ENCODE peak calls at places on chromosome 2, in eight cellular contexts. Z, B, E, X, K, T, H and S are unnamed samples.
A peak's percentile ranks its signal among the peaks of the same experiment; 100 is the strongest.

GRCh38 chr2:204022550-204022949 is 86.0 kb downstream of the ICOS start:
- DNase-seq in B (no peak), X (no peak), H (no peak), E (no peak), T (no peak), K (no peak), Z (no peak), S (no peak)

GRCh38 chr2:48249093-48249492 is 280.9 kb upstream of the STON1 start:
- DNase-seq in B (peak; percentile 22), X (no peak), E (no peak), T (peak; percentile 77), K (peak; percentile 68), Z (no peak), H (no peak), S (no peak)

GRCh38 chr2:101114815-101115214 is 36.4 kb downstream of the TBC1D8 start:
- DNase-seq in H (no peak), E (no peak), T (no peak), X (peak; percentile 65), B (no peak), K (no peak), Z (no peak), S (peak; percentile 8)

GRCh38 chr2:1339757-1340515 is 73.3 kb upstream of the TPO start:
- DNase-seq in H (no peak), Z (no peak), E (no peak), T (no peak), K (no peak), X (no peak), B (no peak), S (no peak)

GRCh38 chr2:21021430-21021829 is 22.4 kb downstream of the APOB start:
- DNase-seq in B (no peak), T (no peak), H (no peak), K (no peak), X (no peak), E (no peak), Z (no peak), S (no peak)

GRCh38 chr2:121150713-121151112 is 134.3 kb downstream of the TFCP2L1 start:
- DNase-seq in E (no peak), X (no peak), B (no peak), H (no peak), Z (no peak), K (no peak), T (no peak), S (no peak)

GRCh38 chr2:20637147-20637546 is 13.8 kb downstream of the HS1BP3 start:
- DNase-seq in K (no peak), T (no peak), E (peak; percentile 66), Z (no peak), H (no peak), B (no peak), X (no peak), S (no peak)

GRCh38 chr2:68653538-68653982 is 10.2 kb downstream of the PROKR1 start:
- DNase-seq in E (no peak), X (no peak), B (peak; percentile 76), T (peak; percentile 85), K (peak; percentile 90), Z (no peak), H (peak; percentile 15), S (no peak)

GRCh38 chr2:56217106-56217505 is 33.3 kb downstream of the CCDC85A start:
- DNase-seq in B (no peak), X (no peak), T (no peak), H (no peak), Z (no peak), K (no peak), E (no peak), S (no peak)

GRCh38 chr2:65800998-65801397 is 368.6 kb upstream of the SPRED2 start:
- DNase-seq in K (no peak), E (no peak), H (no peak), T (peak; percentile 23), B (peak; percentile 36), X (no peak), Z (no peak), S (no peak)

GRCh38 chr2:181552808-181553207 is 95.6 kb downstream of the ITGA4 start:
- DNase-seq in H (no peak), E (no peak), K (no peak), Z (no peak), X (no peak), T (no peak), B (peak; percentile 95), S (no peak)

GRCh38 chr2:88055049-88055435 is 541 bp downstream of the KRCC1 start:
- DNase-seq in Z (no peak), T (peak; percentile 34), H (no peak), E (no peak), K (peak; percentile 21), X (no peak), B (peak; percentile 13), S (no peak)

GRCh38 chr2:222451270-222451674 is 26.9 kb downstream of the SGPP2 start:
- DNase-seq in B (no peak), X (no peak), H (no peak), Z (no peak), K (peak; percentile 9), T (no peak), E (no peak), S (no peak)

GRCh38 chr2:237299897-237300296 is 114.1 kb downstream of the COL6A3 start:
- DNase-seq in K (peak; percentile 100), E (no peak), B (peak; percentile 89), Z (no peak), T (peak; percentile 99), H (no peak), X (no peak), S (no peak)

GRCh38 chr2:38652431-38653273 is 13.3 kb upstream of the GALM start:
- DNase-seq in E (no peak), H (no peak), K (no peak), T (no peak), B (no peak), Z (no peak), X (no peak), S (no peak)

GRCh38 chr2:70061317-70061716 is 26.0 kb upstream of the PCBP1 start:
- DNase-seq in X (no peak), K (no peak), B (no peak), Z (no peak), H (no peak), T (no peak), E (no peak), S (no peak)

GRCh38 chr2:239756392-239757153 is 268.6 kb downstream of the NDUFA10 start:
- DNase-seq in Z (no peak), T (peak; percentile 6), B (no peak), H (no peak), K (no peak), X (no peak), E (no peak), S (no peak)

DNA sequence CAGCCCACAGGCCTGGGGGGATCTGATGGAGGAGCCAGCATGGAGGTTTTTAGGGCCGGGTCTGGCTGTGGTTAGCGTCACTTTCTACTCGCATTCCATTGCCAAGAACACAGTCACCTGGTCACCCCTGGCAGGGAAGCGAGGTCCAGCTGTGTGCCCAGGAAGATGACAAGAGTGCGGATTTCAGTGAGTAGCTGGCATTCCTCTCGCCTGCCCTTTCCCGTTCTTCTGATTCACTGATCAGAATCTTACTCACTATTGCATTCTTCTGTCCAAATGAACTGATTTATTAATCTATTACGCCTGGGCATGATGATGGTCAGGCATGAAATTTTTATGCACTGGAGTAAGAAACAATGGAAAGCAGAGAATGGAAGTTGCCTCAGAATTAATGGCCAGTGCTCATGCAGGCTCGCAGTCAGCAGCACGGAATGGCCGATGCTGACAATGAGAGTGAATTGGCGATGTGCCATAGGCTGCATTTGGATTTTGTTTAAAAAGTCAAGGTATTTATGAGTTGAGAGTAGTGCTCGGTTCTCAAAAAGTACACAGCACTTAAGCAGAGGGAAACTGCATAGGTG is 76.4 kb upstream of the MGAT5 start:
- DNase-seq in B (no peak), Z (no peak), T (peak; percentile 27), X (no peak), K (peak; percentile 78), E (no peak), H (no peak), S (no peak)
- H3K27ac ChIP-seq in B (no peak overlapping the region), Z (no peak overlapping the region), T (no peak overlapping the region), X (no peak overlapping the region), K (peak overlapping the region; percentile 17), E (no peak overlapping the region), H (no peak overlapping the region), S (no peak overlapping the region)

GRCh38 chr2:172861163-172861562 is 125.5 kb downstream of the RAPGEF4 start:
- DNase-seq in T (no peak), K (no peak), E (no peak), Z (no peak), X (no peak), B (no peak), H (no peak), S (no peak)
- H3K27ac ChIP-seq in T (no peak overlapping the region), K (no peak overlapping the region), E (peak overlapping the region; percentile 18), Z (no peak overlapping the region), X (no peak overlapping the region), B (no peak overlapping the region), H (no peak overlapping the region), S (no peak overlapping the region)

DNA sequence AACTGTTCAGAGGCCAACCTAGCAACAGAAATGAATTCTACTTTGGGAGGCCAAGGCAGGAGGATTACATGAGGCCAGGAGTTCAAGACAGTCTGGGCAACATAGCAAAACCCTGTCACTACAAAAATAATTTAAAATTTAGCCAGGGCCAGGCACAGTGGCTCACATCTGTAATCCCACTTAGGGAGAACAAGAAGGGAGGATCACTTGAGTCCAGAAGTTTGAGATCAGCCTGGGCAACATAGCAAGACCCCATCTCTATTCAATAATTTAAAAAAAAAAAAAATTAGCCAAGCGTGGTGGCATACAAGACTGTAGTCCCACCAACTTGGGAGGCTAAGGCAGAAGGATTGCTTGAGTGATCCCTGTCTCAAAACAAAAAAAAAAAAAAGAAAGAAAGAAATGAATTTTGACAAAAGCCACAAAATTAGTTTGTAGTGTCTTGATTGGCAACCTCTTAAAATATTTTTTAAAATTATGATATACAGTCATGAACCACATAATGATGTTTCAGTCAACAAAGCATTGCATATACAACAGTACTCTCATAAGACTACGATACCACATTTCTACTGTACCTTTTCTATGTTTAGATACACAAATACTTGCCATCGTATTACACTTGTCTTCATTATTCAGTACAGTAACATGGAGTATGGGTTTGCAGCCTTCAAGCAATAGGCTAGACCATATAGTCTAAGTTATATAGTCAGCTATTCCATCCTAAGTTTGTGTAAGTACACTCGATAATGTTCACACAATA is 130.7 kb downstream of the ZFP36L2 start:
- DNase-seq in T (no peak), Z (no peak), B (no peak), E (no peak), K (no peak), X (no peak), H (no peak), S (no peak)
- H3K27ac ChIP-seq in T (no peak overlapping the region), Z (no peak overlapping the region), B (no peak overlapping the region), E (no peak overlapping the region), K (no peak overlapping the region), X (no peak overlapping the region), H (no peak overlapping the region), S (no peak overlapping the region)

GRCh38 chr2:8310557-8311455 is 371.1 kb upstream of the ID2 start:
- DNase-seq in T (no peak), B (no peak), Z (no peak), X (peak; percentile 70), E (no peak), K (no peak), H (peak; percentile 39), S (no peak)
- H3K27ac ChIP-seq in T (no peak overlapping the region), B (no peak overlapping the region), Z (no peak overlapping the region), X (no peak overlapping the region), E (no peak overlapping the region), K (no peak overlapping the region), H (no peak overlapping the region), S (no peak overlapping the region)